ENCODE peak calls at places on chromosomes 5 and 9, in nine cellular contexts. One of them, this sample, is unnamed.

GRCh38 chr9:136847827-136848392 is 1.3 kb upstream of the PHPT1 start:
- DNase-seq in iPS DF 6.9: no peak
- DNase-seq in CD8-positive, alpha-beta T cell: peak
- DNase-seq in upper lobe of right lung: peak
- DNase-seq in thyroid gland: peak
- DNase-seq in heart right ventricle: peak
- DNase-seq in CD8-positive, alpha-beta memory T cell: peak
- DNase-seq in lower lobe of right lung: peak
- DNase-seq in mammary epithelial cell: peak
- DNase-seq in this sample: peak

GRCh38 chr5:115656404-115656803 is 30.6 kb upstream of the TMED7 start:
- DNase-seq in CD8-positive, alpha-beta memory T cell: no peak
- DNase-seq in mammary epithelial cell: no peak
- DNase-seq in iPS DF 6.9: no peak
- DNase-seq in CD8-positive, alpha-beta T cell: no peak
- DNase-seq in lower lobe of right lung: no peak
- DNase-seq in heart right ventricle: no peak
- DNase-seq in thyroid gland: no peak
- DNase-seq in upper lobe of right lung: no peak
- DNase-seq in this sample: no peak

GRCh38 chr5:76367623-76368366 is 35.3 kb upstream of the IQGAP2 start:
- DNase-seq in upper lobe of right lung: no peak
- DNase-seq in heart right ventricle: no peak
- DNase-seq in CD8-positive, alpha-beta T cell: no peak
- DNase-seq in lower lobe of right lung: no peak
- DNase-seq in iPS DF 6.9: no peak
- DNase-seq in thyroid gland: no peak
- DNase-seq in CD8-positive, alpha-beta memory T cell: no peak
- DNase-seq in mammary epithelial cell: peak
- DNase-seq in this sample: no peak

GRCh38 chr9:120801441-120801840 is 8.2 kb upstream of the FBXW2 start:
- DNase-seq in mammary epithelial cell: no peak
- DNase-seq in CD8-positive, alpha-beta T cell: no peak
- DNase-seq in lower lobe of right lung: no peak
- DNase-seq in iPS DF 6.9: no peak
- DNase-seq in thyroid gland: no peak
- DNase-seq in upper lobe of right lung: no peak
- DNase-seq in CD8-positive, alpha-beta memory T cell: no peak
- DNase-seq in heart right ventricle: no peak
- DNase-seq in this sample: no peak

GRCh38 chr5:72234265-72234700 is 85.8 kb downstream of the MRPS27 start:
- DNase-seq in upper lobe of right lung: no peak
- DNase-seq in iPS DF 6.9: no peak
- DNase-seq in heart right ventricle: no peak
- DNase-seq in CD8-positive, alpha-beta T cell: no peak
- DNase-seq in CD8-positive, alpha-beta memory T cell: peak
- DNase-seq in lower lobe of right lung: no peak
- DNase-seq in mammary epithelial cell: peak
- DNase-seq in thyroid gland: no peak
- DNase-seq in this sample: no peak

GRCh38 chr5:111585946-111586345 is 73.6 kb upstream of the STARD4 start:
- DNase-seq in CD8-positive, alpha-beta T cell: no peak
- DNase-seq in thyroid gland: no peak
- DNase-seq in heart right ventricle: no peak
- DNase-seq in lower lobe of right lung: no peak
- DNase-seq in mammary epithelial cell: no peak
- DNase-seq in CD8-positive, alpha-beta memory T cell: no peak
- DNase-seq in iPS DF 6.9: no peak
- DNase-seq in upper lobe of right lung: no peak
- DNase-seq in this sample: no peak

GRCh38 chr5:173907686-173908371 is 19.7 kb downstream of the CPEB4 start:
- DNase-seq in CD8-positive, alpha-beta T cell: no peak
- DNase-seq in upper lobe of right lung: no peak
- DNase-seq in lower lobe of right lung: no peak
- DNase-seq in heart right ventricle: no peak
- DNase-seq in mammary epithelial cell: no peak
- DNase-seq in thyroid gland: peak
- DNase-seq in iPS DF 6.9: no peak
- DNase-seq in CD8-positive, alpha-beta memory T cell: no peak
- DNase-seq in this sample: no peak

GRCh38 chr9:114905160-114905940 is 25.0 kb downstream of the TNFSF8 start:
- DNase-seq in CD8-positive, alpha-beta T cell: no peak
- DNase-seq in heart right ventricle: no peak
- DNase-seq in thyroid gland: no peak
- DNase-seq in lower lobe of right lung: no peak
- DNase-seq in mammary epithelial cell: no peak
- DNase-seq in iPS DF 6.9: no peak
- DNase-seq in CD8-positive, alpha-beta memory T cell: no peak
- DNase-seq in upper lobe of right lung: no peak
- DNase-seq in this sample: no peak

GRCh38 chr5:65050826-65051498 is 282.2 kb downstream of the CWC27 start:
- DNase-seq in mammary epithelial cell: no peak
- DNase-seq in heart right ventricle: no peak
- DNase-seq in CD8-positive, alpha-beta memory T cell: no peak
- DNase-seq in CD8-positive, alpha-beta T cell: no peak
- DNase-seq in upper lobe of right lung: no peak
- DNase-seq in lower lobe of right lung: no peak
- DNase-seq in thyroid gland: no peak
- DNase-seq in iPS DF 6.9: no peak
- DNase-seq in this sample: no peak

GRCh38 chr5:146785065-146785464 is 93.5 kb downstream of the PPP2R2B start:
- DNase-seq in upper lobe of right lung: no peak
- DNase-seq in CD8-positive, alpha-beta T cell: no peak
- DNase-seq in heart right ventricle: no peak
- DNase-seq in lower lobe of right lung: no peak
- DNase-seq in thyroid gland: no peak
- DNase-seq in CD8-positive, alpha-beta memory T cell: no peak
- DNase-seq in mammary epithelial cell: no peak
- DNase-seq in iPS DF 6.9: no peak
- DNase-seq in this sample: peak

GRCh38 chr9:21965401-21965951 is 28.7 kb downstream of the CDKN2A start:
- DNase-seq in thyroid gland: peak
- DNase-seq in heart right ventricle: no peak
- DNase-seq in iPS DF 6.9: no peak
- DNase-seq in CD8-positive, alpha-beta T cell: peak
- DNase-seq in CD8-positive, alpha-beta memory T cell: peak
- DNase-seq in upper lobe of right lung: peak
- DNase-seq in lower lobe of right lung: no peak
- DNase-seq in mammary epithelial cell: peak
- DNase-seq in this sample: peak

GRCh38 chr5:154757647-154758406 is 2.6 kb downstream of the LARP1 start:
- DNase-seq in CD8-positive, alpha-beta memory T cell: peak
- DNase-seq in thyroid gland: peak
- DNase-seq in iPS DF 6.9: no peak
- DNase-seq in heart right ventricle: no peak
- DNase-seq in mammary epithelial cell: peak
- DNase-seq in lower lobe of right lung: no peak
- DNase-seq in CD8-positive, alpha-beta T cell: peak
- DNase-seq in upper lobe of right lung: no peak
- DNase-seq in this sample: no peak

GRCh38 chr5:60497706-60498500 is 202.1 kb downstream of the DEPDC1B start:
- DNase-seq in upper lobe of right lung: no peak
- DNase-seq in thyroid gland: no peak
- DNase-seq in lower lobe of right lung: no peak
- DNase-seq in CD8-positive, alpha-beta memory T cell: no peak
- DNase-seq in iPS DF 6.9: no peak
- DNase-seq in mammary epithelial cell: peak
- DNase-seq in heart right ventricle: no peak
- DNase-seq in CD8-positive, alpha-beta T cell: no peak
- DNase-seq in this sample: no peak

DNA sequence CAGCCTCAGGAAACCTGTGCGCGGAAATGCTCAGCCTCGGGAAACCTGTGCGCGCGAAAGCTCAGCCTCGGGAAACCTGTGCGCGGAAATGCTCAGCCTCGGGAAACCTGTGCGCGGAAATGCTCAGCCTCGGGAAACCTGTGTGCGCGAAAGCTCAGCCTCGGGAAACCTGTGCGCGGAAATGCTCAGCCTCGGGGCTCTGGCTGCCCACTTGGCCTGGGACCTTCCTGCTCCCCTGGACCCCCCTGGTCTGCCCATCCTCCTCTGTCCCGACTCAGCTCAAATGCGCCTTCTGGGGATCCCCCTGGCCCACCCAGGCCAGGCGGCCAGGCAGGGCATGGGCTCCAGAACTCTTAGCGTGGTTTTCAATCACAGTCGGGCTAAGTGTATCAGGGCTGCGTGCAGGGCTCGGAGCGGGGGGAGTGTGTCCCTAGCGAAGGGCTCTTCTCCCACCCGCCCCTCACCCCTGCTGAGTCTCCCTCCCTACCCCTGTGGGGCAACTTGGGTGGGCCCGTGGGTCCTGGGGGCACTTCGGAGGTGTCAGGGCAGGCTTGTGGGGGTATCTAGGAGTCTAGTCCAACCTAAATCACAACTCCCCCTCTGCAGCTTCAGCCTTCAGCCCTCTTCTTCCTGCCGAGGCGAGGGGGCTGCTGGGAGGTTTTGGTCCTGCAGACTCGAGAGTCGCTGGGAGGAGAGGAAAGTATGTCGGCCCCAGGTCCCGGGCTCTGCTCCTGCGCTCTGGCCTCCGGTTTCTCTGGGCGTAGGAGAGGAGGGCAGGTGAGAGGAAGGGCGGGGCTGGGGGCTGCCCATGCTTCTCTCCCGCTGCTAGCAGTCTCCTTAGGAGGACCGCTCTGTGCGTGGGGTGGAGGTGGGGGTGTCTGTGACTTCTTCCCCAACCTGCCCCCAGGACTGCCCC is 140.1 kb upstream of the COL5A1 start:
- DNase-seq in lower lobe of right lung: no peak
- DNase-seq in heart right ventricle: no peak
- DNase-seq in CD8-positive, alpha-beta T cell: no peak
- DNase-seq in thyroid gland: no peak
- DNase-seq in mammary epithelial cell: peak
- DNase-seq in CD8-positive, alpha-beta memory T cell: no peak
- DNase-seq in upper lobe of right lung: peak
- DNase-seq in iPS DF 6.9: no peak
- DNase-seq in this sample: peak
- H3K4me3 ChIP-seq in lower lobe of right lung: no peak
- H3K4me3 ChIP-seq in heart right ventricle: no peak
- H3K4me3 ChIP-seq in CD8-positive, alpha-beta T cell: no peak
- H3K4me3 ChIP-seq in thyroid gland: no peak
- H3K4me3 ChIP-seq in mammary epithelial cell: no peak
- H3K4me3 ChIP-seq in CD8-positive, alpha-beta memory T cell: no peak
- H3K4me3 ChIP-seq in upper lobe of right lung: no peak
- H3K4me3 ChIP-seq in iPS DF 6.9: peak
- H3K4me3 ChIP-seq in this sample: no peak

GRCh38 chr5:148446591-148446990 is 62.8 kb downstream of the FBXO38 start:
- DNase-seq in iPS DF 6.9: no peak
- DNase-seq in mammary epithelial cell: no peak
- DNase-seq in heart right ventricle: no peak
- DNase-seq in CD8-positive, alpha-beta T cell: no peak
- DNase-seq in thyroid gland: no peak
- DNase-seq in upper lobe of right lung: no peak
- DNase-seq in lower lobe of right lung: no peak
- DNase-seq in CD8-positive, alpha-beta memory T cell: no peak
- DNase-seq in this sample: no peak
- H3K27ac ChIP-seq in iPS DF 6.9: no peak
- H3K27ac ChIP-seq in mammary epithelial cell: no peak
- H3K27ac ChIP-seq in heart right ventricle: no peak
- H3K27ac ChIP-seq in CD8-positive, alpha-beta T cell: no peak
- H3K27ac ChIP-seq in thyroid gland: no peak
- H3K27ac ChIP-seq in upper lobe of right lung: no peak
- H3K27ac ChIP-seq in lower lobe of right lung: no peak
- H3K27ac ChIP-seq in CD8-positive, alpha-beta memory T cell: no peak
- H3K27ac ChIP-seq in this sample: no peak

GRCh38 chr9:125538092-125538473 is 168.9 kb downstream of the MAPKAP1 start:
- DNase-seq in heart right ventricle: peak
- DNase-seq in iPS DF 6.9: no peak
- DNase-seq in thyroid gland: peak
- DNase-seq in mammary epithelial cell: peak
- DNase-seq in upper lobe of right lung: no peak
- DNase-seq in CD8-positive, alpha-beta T cell: no peak
- DNase-seq in lower lobe of right lung: no peak
- DNase-seq in CD8-positive, alpha-beta memory T cell: no peak
- DNase-seq in this sample: no peak

GRCh38 chr9:125536184-125537152 is 170.5 kb downstream of the MAPKAP1 start:
- DNase-seq in mammary epithelial cell: peak
- DNase-seq in heart right ventricle: no peak
- DNase-seq in CD8-positive, alpha-beta T cell: no peak
- DNase-seq in lower lobe of right lung: no peak
- DNase-seq in thyroid gland: no peak
- DNase-seq in CD8-positive, alpha-beta memory T cell: no peak
- DNase-seq in iPS DF 6.9: no peak
- DNase-seq in upper lobe of right lung: no peak
- DNase-seq in this sample: no peak

GRCh38 chr9:125540497-125540896 is 166.5 kb downstream of the MAPKAP1 start:
- DNase-seq in mammary epithelial cell: peak
- DNase-seq in thyroid gland: peak
- DNase-seq in upper lobe of right lung: no peak
- DNase-seq in CD8-positive, alpha-beta T cell: no peak
- DNase-seq in CD8-positive, alpha-beta memory T cell: no peak
- DNase-seq in heart right ventricle: no peak
- DNase-seq in lower lobe of right lung: no peak
- DNase-seq in iPS DF 6.9: no peak
- DNase-seq in this sample: no peak

GRCh38 chr9:125534934-125535701 is 171.9 kb downstream of the MAPKAP1 start:
- DNase-seq in iPS DF 6.9: no peak
- DNase-seq in lower lobe of right lung: no peak
- DNase-seq in CD8-positive, alpha-beta memory T cell: no peak
- DNase-seq in mammary epithelial cell: no peak
- DNase-seq in heart right ventricle: no peak
- DNase-seq in thyroid gland: peak
- DNase-seq in CD8-positive, alpha-beta T cell: no peak
- DNase-seq in upper lobe of right lung: no peak
- DNase-seq in this sample: no peak

DNA sequence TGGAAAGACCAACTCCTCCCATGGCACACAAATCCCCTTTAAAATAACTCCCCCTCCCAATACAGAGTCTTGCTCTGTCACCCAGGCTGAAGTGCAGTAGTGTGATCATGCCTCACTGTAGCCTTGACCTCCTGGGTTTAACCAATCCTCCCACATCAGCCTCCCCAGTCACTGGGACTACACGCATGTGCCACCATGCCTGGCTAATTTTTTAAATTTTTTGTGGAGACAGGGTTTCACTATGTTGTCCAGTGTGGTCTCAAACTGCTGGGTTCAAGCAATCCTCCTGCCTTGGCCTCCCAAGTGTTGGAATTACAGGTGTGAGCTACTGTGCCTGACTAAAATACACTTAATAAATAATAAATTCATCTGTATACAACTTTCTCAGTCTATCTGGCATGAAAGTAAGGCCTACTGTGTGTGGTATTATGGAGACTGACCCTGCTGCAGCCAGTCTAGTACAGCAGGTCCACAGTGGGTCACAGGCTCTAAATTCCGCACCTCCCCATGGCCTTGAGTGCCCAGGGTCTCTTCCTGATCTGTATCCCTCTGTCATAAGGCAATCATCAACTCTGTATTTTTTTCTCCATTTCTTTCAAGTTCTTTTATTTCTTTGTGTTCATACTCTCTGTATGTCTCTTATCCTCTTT is 169.4 kb downstream of the MAPKAP1 start:
- DNase-seq in CD8-positive, alpha-beta T cell: no peak
- DNase-seq in heart right ventricle: no peak
- DNase-seq in thyroid gland: no peak
- DNase-seq in mammary epithelial cell: no peak
- DNase-seq in upper lobe of right lung: no peak
- DNase-seq in lower lobe of right lung: no peak
- DNase-seq in CD8-positive, alpha-beta memory T cell: no peak
- DNase-seq in iPS DF 6.9: no peak
- DNase-seq in this sample: no peak
- H3K4me3 ChIP-seq in CD8-positive, alpha-beta T cell: no peak
- H3K4me3 ChIP-seq in heart right ventricle: no peak
- H3K4me3 ChIP-seq in thyroid gland: no peak
- H3K4me3 ChIP-seq in mammary epithelial cell: peak
- H3K4me3 ChIP-seq in upper lobe of right lung: no peak
- H3K4me3 ChIP-seq in lower lobe of right lung: no peak
- H3K4me3 ChIP-seq in CD8-positive, alpha-beta memory T cell: no peak
- H3K4me3 ChIP-seq in iPS DF 6.9: no peak
- H3K4me3 ChIP-seq in this sample: no peak

GRCh38 chr9:37327553-37327952 is 94.9 kb upstream of the GRHPR start:
- DNase-seq in heart right ventricle: no peak
- DNase-seq in thyroid gland: no peak
- DNase-seq in CD8-positive, alpha-beta memory T cell: no peak
- DNase-seq in iPS DF 6.9: no peak
- DNase-seq in mammary epithelial cell: no peak
- DNase-seq in lower lobe of right lung: no peak
- DNase-seq in upper lobe of right lung: no peak
- DNase-seq in CD8-positive, alpha-beta T cell: no peak
- DNase-seq in this sample: no peak
- H3K27ac ChIP-seq in heart right ventricle: no peak
- H3K27ac ChIP-seq in thyroid gland: no peak
- H3K27ac ChIP-seq in CD8-positive, alpha-beta memory T cell: no peak
- H3K27ac ChIP-seq in iPS DF 6.9: no peak
- H3K27ac ChIP-seq in mammary epithelial cell: no peak
- H3K27ac ChIP-seq in lower lobe of right lung: no peak
- H3K27ac ChIP-seq in upper lobe of right lung: no peak
- H3K27ac ChIP-seq in CD8-positive, alpha-beta T cell: no peak
- H3K27ac ChIP-seq in this sample: no peak

This sample was measured in aorta.